ENCODE peak calls at places on chromosome 9, in nine cellular contexts. E is CD4-positive, alpha-beta memory T cell; K is cardiac fibroblast; G is renal cortical epithelial cell; Z is activated T-cell treated with anti-CD3 and anti-CD28 coated beads for 1 hour; H is GDM1; M is neuronal stem cell; B is glomerular endothelial cell; C is HCEC 1CT. I is an unnamed sample.

GRCh38 chr9:134834217-134834956 is 46.2 kb upstream of the FCN2 start:
- DNase-seq in G (no peak), Z (no peak), C (no peak), B (no peak), E (no peak), H (no peak), M (no peak), K (no peak), I (no peak)

GRCh38 chr9:134679616-134680392 is 38.2 kb downstream of the COL5A1 start:
- DNase-seq in H (no peak), E (no peak), K (no peak), C (no peak), M (no peak), Z (no peak), G (no peak), B (no peak), I (no peak)

GRCh38 chr9:37452611-37453010 is 12.6 kb downstream of the ZBTB5 start:
- DNase-seq in K (no peak), M (no peak), G (no peak), C (no peak), H (no peak), E (no peak), Z (no peak), B (no peak), I (no peak)

GRCh38 chr9:101119206-101119819 is 90.8 kb downstream of the PLPPR1 start:
- DNase-seq in K (peak), Z (no peak), E (no peak), H (no peak), M (peak), G (peak), C (no peak), B (no peak), I (no peak)

GRCh38 chr9:26170224-26170623 is 492.0 kb upstream of the TUSC1 start:
- DNase-seq in B (no peak), H (no peak), E (no peak), K (peak), C (no peak), M (no peak), Z (no peak), G (no peak), I (no peak)

GRCh38 chr9:122032346-122032745 is 60.8 kb downstream of the TTLL11 start:
- DNase-seq in Z (no peak), G (peak), H (no peak), C (no peak), M (no peak), E (no peak), B (no peak), K (no peak), I (no peak)

GRCh38 chr9:95366731-95367325 is 49.3 kb upstream of the FANCC start:
- DNase-seq in C (no peak), K (peak), Z (no peak), G (no peak), H (no peak), B (no peak), E (no peak), M (no peak), I (no peak)

GRCh38 chr9:113523421-113524141 is 60.1 kb downstream of the RGS3 start:
- DNase-seq in Z (peak), H (peak), B (no peak), M (no peak), K (no peak), E (peak), C (no peak), G (no peak), I (peak)

GRCh38 chr9:87545858-87546257 is 48.2 kb downstream of the DAPK1 start:
- DNase-seq in M (no peak), G (peak), C (peak), E (no peak), K (peak), H (no peak), B (no peak), Z (no peak), I (no peak)

GRCh38 chr9:4805519-4805918 is 12.8 kb downstream of the RCL1 start:
- DNase-seq in C (no peak), K (no peak), G (no peak), Z (no peak), M (no peak), H (no peak), B (no peak), E (no peak), I (no peak)

I was measured in naive thymus-derived CD8-positive, alpha-beta T cell.